ENCODE peak calls at places on chromosomes 7 and 10, in nine cellular contexts. N is HepG2, S is tibial nerve, T is ovary, W is A549, K is esophagus muscularis mucosa, O is upper lobe of left lung, X is sigmoid colon, M is transverse colon. D is an unnamed sample. For H3K4me1, the result is how much of the 10 kb centered on the place peaks cover.

GRCh38 chr7:155809332-155809946 is 2.8 kb downstream of the SHH start:
- DNase-seq in X (no peak), O (no peak), M (no peak), T (no peak), N (no peak), S (no peak), W (no peak), K (no peak), D (peak)

GRCh38 chr10:114631678-114632417 is 26.2 kb downstream of the ABLIM1 start:
- DNase-seq in N (peak), T (peak), O (peak), X (peak), K (no peak), W (no peak), M (peak), S (no peak), D (no peak)

GRCh38 chr10:44301781-44302400 is 83.0 kb downstream of the CXCL12 start:
- DNase-seq in W (no peak), N (no peak), X (no peak), O (no peak), S (no peak), K (peak), M (no peak), T (no peak), D (no peak)

GRCh38 chr7:156063241-156063810 is 251.1 kb upstream of the SHH start:
- DNase-seq in X (peak), N (no peak), T (no peak), S (no peak), O (no peak), W (no peak), K (no peak), M (no peak), D (no peak)

GRCh38 chr10:11086177-11086576 is 68.5 kb downstream of the CELF2 start:
- DNase-seq in S (peak), M (peak), W (no peak), K (no peak), O (no peak), T (peak), X (peak), N (no peak), D (no peak)

GRCh38 chr7:34747842-34748241 is 89.8 kb downstream of the NPSR1 start:
- DNase-seq in M (no peak), T (no peak), S (no peak), W (no peak), K (no peak), O (no peak), N (no peak), X (no peak), D (peak)

GRCh38 chr7:140640060-140640611 is 477 bp downstream of the DENND2A start:
- DNase-seq in W (peak), N (no peak), M (peak), T (peak), O (peak), K (no peak), X (peak), S (no peak), D (peak)

GRCh38 chr10:45061982-45062381 is 61.3 kb downstream of the ZNF22 start:
- DNase-seq in T (no peak), N (no peak), M (no peak), O (no peak), K (no peak), X (no peak), W (no peak), S (no peak), D (no peak)

GRCh38 chr7:133186060-133186459 is 66.8 kb upstream of the EXOC4 start:
- DNase-seq in X (no peak), S (no peak), N (no peak), M (no peak), W (no peak), O (no peak), T (no peak), K (no peak), D (no peak)

GRCh38 chr7:134616611-134617010 is 30.0 kb upstream of the BPGM start:
- DNase-seq in T (no peak), O (no peak), K (no peak), N (no peak), M (no peak), W (no peak), S (no peak), X (no peak), D (no peak)

GRCh38 chr10:132848951-132849545 is 63.1 kb upstream of the NKX6-2 start:
- DNase-seq in X (peak), S (no peak), T (no peak), M (no peak), K (no peak), N (no peak), W (no peak), O (peak), D (no peak)
- H3K4me1 ChIP-seq in X (under half), S (under half), T (under half), M (under half), K (under half), N (under half), W (under half), O (under half), D (under half)

DNA sequence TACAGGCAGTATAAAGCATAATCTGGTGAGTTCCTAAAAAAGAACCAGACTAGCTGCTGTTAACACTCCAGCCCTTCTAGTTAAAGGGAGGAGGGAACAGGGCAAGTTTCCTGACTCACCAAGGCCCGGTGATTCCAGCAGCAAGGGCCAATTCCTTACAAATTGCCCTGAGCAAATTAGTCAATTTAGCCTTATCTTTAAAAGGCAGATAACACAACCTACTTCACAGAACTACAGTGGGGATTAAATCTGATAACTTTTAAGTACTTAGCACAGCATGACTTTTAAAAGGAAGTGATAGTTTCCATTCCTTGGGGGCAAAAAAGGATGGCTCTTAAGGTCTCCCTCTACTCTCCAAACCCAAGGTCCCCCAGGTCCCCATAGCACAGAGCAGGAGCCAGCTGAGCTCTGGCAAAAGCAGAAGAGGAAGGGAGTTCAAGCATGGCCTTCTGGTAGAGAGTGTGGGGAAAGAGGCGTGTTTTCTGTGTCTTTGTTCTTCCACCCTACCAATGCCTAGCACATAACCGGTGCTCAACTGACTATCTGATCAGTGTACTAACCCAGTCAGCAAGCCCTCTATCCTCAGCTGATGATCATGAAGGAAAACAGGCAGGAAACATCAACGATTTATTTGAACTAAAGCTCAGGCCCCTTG is 4.0 kb downstream of the CDCA7L start:
- DNase-seq in S (no peak), K (no peak), T (no peak), O (no peak), N (no peak), M (no peak), W (no peak), X (no peak), D (peak)
- TF ChIP-seq EP300 in S (no peak), K (no peak), T (no peak), O (no peak), N (no peak), M (no peak), W (no peak), X (no peak), D (no peak)

GRCh38 chr10:100912013-100912608 is 652 bp upstream of the SLF2 start:
- DNase-seq in X (no peak), W (no peak), N (no peak), S (no peak), M (no peak), K (no peak), T (no peak), O (no peak), D (no peak)

GRCh38 chr10:100912609-100913469 is at the start of gene SLF2:
- DNase-seq in T (peak), M (peak), W (peak), X (peak), O (peak), N (peak), S (peak), K (peak), D (peak)

GRCh38 chr10:100911472-100911871 is 1.3 kb upstream of the SLF2 start:
- DNase-seq in K (no peak), X (no peak), S (no peak), N (no peak), T (no peak), W (no peak), O (no peak), M (no peak), D (no peak)

GRCh38 chr10:100917071-100917470 is 4.3 kb downstream of the SLF2 start:
- DNase-seq in T (no peak), N (no peak), S (no peak), O (no peak), K (no peak), X (no peak), W (no peak), M (no peak), D (no peak)

GRCh38 chr10:100913470-100913865 is 705 bp downstream of the SLF2 start:
- DNase-seq in S (no peak), N (no peak), T (no peak), W (no peak), K (no peak), O (no peak), X (no peak), M (no peak), D (no peak)
- H3K4me1 ChIP-seq in S (under half), N (half or more), T (under half), W (under half), K (under half), O (under half), X (under half), M (under half), D (under half)

DNA sequence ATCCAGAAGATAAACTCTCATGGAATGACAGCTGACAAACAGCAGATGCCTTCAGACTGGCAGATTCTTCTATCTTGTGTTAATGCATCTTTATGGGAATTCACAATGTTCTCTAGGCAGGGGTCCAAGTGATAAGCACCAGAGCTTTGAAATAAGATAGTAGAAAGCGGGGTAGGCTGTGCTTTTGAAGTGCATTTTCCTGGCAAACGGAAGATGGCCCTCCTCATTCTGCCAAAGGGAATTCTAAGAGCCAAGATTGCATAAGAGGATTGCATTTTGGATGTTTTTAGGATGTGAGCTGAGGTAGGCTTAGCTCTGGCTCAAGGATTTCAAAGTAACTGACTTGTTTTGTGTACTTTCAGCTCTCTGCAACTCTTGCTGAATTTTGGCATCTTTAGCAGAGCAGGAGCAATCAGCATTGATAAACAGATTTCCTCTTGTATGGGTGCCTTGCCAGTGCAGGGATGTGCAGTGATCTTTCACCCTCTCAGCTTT is 298.5 kb upstream of the KLF6 start:
- DNase-seq in X (peak), O (no peak), S (peak), T (peak), W (no peak), K (no peak), N (no peak), M (no peak), D (no peak)
- TF ChIP-seq EP300 in X (no peak), O (no peak), S (peak), T (no peak), W (no peak), K (no peak), N (no peak), M (no peak), D (no peak)

GRCh38 chr7:116171094-116171493 is 39.2 kb upstream of the TES start:
- DNase-seq in M (no peak), O (no peak), N (no peak), W (no peak), K (no peak), X (no peak), S (no peak), T (no peak), D (no peak)

GRCh38 chr7:116169060-116169459 is 41.3 kb upstream of the TES start:
- DNase-seq in K (no peak), M (no peak), T (no peak), O (no peak), W (peak), S (no peak), N (peak), X (no peak), D (no peak)

GRCh38 chr7:116167177-116167576 is 43.2 kb upstream of the TES start:
- DNase-seq in T (no peak), N (no peak), W (no peak), M (no peak), S (no peak), X (no peak), O (no peak), K (no peak), D (no peak)

GRCh38 chr7:116172353-116172752 is 38.0 kb upstream of the TES start:
- DNase-seq in K (no peak), S (no peak), W (no peak), N (no peak), X (no peak), M (no peak), T (no peak), O (no peak), D (no peak)

DNA sequence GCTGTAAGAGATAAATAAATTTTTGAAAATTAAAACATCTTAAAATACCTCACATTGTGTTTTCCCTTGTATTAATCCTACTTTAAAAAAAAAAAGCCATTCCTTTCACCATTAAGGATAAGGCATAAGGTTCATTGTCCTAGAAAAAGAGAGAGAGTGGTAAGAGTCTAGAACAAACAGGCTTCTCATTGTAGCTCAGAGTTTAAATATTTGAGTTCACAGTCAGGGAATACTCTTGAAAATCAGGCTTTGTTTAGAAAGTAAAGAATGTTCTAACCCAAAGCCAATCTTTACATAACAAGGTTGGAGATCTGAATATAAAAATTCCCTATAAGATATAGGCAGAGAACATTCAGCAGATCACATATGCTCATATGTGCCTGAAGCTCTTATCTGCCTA is 40.2 kb upstream of the TES start:
- DNase-seq in S (no peak), X (no peak), T (no peak), K (no peak), W (no peak), M (no peak), N (peak), O (no peak), D (no peak)
- H3K4me1 ChIP-seq in S (under half), X (under half), T (under half), K (under half), W (half or more), M (under half), N (half or more), O (under half), D (under half)

GRCh38 chr10:31723074-31723750 is 205.4 kb downstream of the ARHGAP12 start:
- DNase-seq in W (no peak), K (no peak), N (peak), T (no peak), O (no peak), M (no peak), S (no peak), X (no peak), D (no peak)
- TF ChIP-seq EP300 in W (no peak), K (no peak), N (no peak), T (no peak), O (no peak), M (no peak), S (peak), X (no peak), D (no peak)

DNA sequence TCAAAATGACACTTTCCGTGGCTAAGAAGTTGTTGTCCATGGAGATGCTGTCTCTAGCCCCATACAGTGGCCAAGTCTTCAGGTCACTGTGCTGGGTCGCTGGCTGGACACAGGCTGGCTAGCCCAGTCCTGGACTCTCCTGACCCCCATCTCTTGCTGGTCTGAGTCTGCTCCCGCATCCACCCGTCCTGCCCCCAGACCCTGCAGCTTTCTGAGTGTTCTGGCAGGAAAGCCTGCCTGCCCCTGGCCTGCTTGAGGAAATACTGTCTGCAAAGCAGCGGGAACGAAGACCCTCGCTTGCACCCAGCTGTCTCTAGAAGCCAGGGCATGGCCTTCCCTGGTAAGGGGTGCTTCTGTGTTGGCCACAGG is 850 bp downstream of the ARHGAP22 start:
- DNase-seq in M (no peak), W (no peak), K (no peak), X (peak), N (no peak), S (no peak), O (peak), T (no peak), D (no peak)
- H3K4me1 ChIP-seq in M (under half), W (under half), K (under half), X (under half), N (under half), S (under half), O (under half), T (under half), D (under half)

GRCh38 chr10:6579193-6579903 is 728 bp downstream of the PRKCQ start:
- DNase-seq in K (no peak), M (no peak), T (no peak), X (no peak), O (no peak), S (no peak), N (no peak), W (peak), D (no peak)
- TF ChIP-seq EP300 in K (no peak), M (no peak), T (no peak), X (no peak), O (no peak), S (no peak), N (no peak), W (no peak), D (no peak)

DNA sequence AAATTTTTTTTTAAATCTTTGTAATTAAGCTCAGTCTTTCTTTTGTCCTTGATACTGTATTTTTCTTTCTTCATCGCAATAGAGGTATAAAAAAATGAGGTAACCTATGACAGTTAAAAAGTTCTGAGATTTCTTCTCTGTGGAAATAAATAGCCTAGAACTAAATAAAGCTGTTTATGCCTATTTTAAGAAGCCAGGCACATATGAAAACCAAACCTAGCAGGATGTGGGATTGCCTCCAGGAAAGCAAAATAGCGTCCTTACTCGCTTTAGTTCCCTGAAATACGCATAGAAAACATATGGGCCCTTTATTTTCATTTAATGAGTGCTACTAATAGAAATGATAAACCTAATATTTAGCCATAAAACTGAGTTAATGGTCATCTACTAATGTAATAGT is 6.6 kb downstream of the UBE2D1 start:
- DNase-seq in X (no peak), O (no peak), N (no peak), W (no peak), T (no peak), S (no peak), M (no peak), K (no peak), D (no peak)
- H3K4me1 ChIP-seq in X (under half), O (under half), N (under half), W (under half), T (under half), S (under half), M (under half), K (under half), D (under half)

D was measured in stomach.